ENCODE peak calls at places on chromosomes 4 and X, in eight cellular contexts. Z, R, E, V, T, S, F and P are unnamed samples.

GRCh38 chrX:134604701-134605271 is 53.5 kb downstream of the PLAC1 start:
- DNase-seq in R (no peak), E (peak; percentile 11), S (no peak), T (peak; percentile 43), V (no peak), Z (no peak), F (no peak), P (no peak)

GRCh38 chr4:140756292-140757219 is at the start of gene TBC1D9:
- DNase-seq in F (peak; percentile 61), Z (no peak), E (peak; percentile 21), S (no peak), V (peak; percentile 81), T (peak; percentile 86), R (peak; percentile 2), P (peak; percentile 56)

GRCh38 chr4:2413821-2414610 is 4.4 kb downstream of the ZFYVE28 start:
- DNase-seq in F (no peak), Z (no peak), V (no peak), S (no peak), E (no peak), R (no peak), T (no peak), P (no peak)

GRCh38 chr4:111283066-111283677 is 660.3 kb upstream of the PITX2 start:
- DNase-seq in S (peak; percentile 30), V (peak; percentile 77), F (no peak), R (peak; percentile 18), T (peak; percentile 65), E (peak; percentile 19), Z (no peak), P (no peak)

GRCh38 chrX:69038188-69038587 is 127.1 kb downstream of the PJA1 start:
- DNase-seq in R (no peak), S (no peak), T (no peak), V (no peak), Z (no peak), E (no peak), F (no peak), P (no peak)

GRCh38 chr4:125728568-125728967 is 413.8 kb downstream of the FAT4 start:
- DNase-seq in Z (no peak), F (no peak), S (no peak), V (no peak), R (no peak), T (no peak), E (no peak), P (no peak)

GRCh38 chr4:72084587-72085011 is 52.8 kb downstream of the NPFFR2 start:
- DNase-seq in V (no peak), S (no peak), Z (no peak), R (no peak), F (no peak), E (no peak), T (no peak), P (no peak)

GRCh38 chr4:41887821-41888699 is 47.2 kb upstream of the TMEM33 start:
- DNase-seq in E (no peak), R (no peak), T (peak; percentile 34), Z (no peak), F (no peak), S (no peak), V (peak; percentile 60), P (peak; percentile 21)

GRCh38 chrX:23035493-23035892 is 35.7 kb downstream of the DDX53 start:
- DNase-seq in F (no peak), S (no peak), E (no peak), T (no peak), V (peak; percentile 11), Z (no peak), R (no peak), P (no peak)

GRCh38 chr4:87278335-87278794 is 44.3 kb downstream of the HSD17B13 start:
- DNase-seq in S (no peak), E (no peak), R (no peak), V (no peak), F (no peak), T (no peak), Z (no peak), P (no peak)

GRCh38 chr4:136012250-136012649 is 1520.0 kb downstream of the PCDH18 start:
- DNase-seq in R (no peak), V (no peak), T (no peak), S (no peak), E (no peak), Z (no peak), F (no peak), P (no peak)

GRCh38 chr4:136355970-136356369 is 1176.3 kb downstream of the PCDH18 start:
- DNase-seq in E (no peak), V (no peak), Z (no peak), T (no peak), S (no peak), R (no peak), F (no peak), P (no peak)

GRCh38 chr4:46441116-46441859 is 51.4 kb upstream of the GABRA2 start:
- DNase-seq in E (no peak), R (no peak), T (no peak), V (no peak), S (no peak), Z (no peak), F (no peak), P (no peak)

GRCh38 chr4:54318904-54319303 is 89.8 kb downstream of the PDGFRA start:
- DNase-seq in R (no peak), F (no peak), E (no peak), T (peak; percentile 21), Z (no peak), V (peak; percentile 26), S (no peak), P (peak; percentile 27)

GRCh38 chrX:38375888-38376287 is 23.5 kb downstream of the OTC start:
- DNase-seq in F (no peak), S (no peak), E (no peak), V (peak; percentile 21), T (peak; percentile 0), R (no peak), Z (no peak), P (peak; percentile 31)

GRCh38 chr4:54882616-54883015 is 224.9 kb downstream of the KIT start:
- DNase-seq in T (no peak), S (no peak), F (no peak), Z (no peak), R (no peak), E (no peak), V (no peak), P (no peak)

GRCh38 chr4:42280327-42281095 is 116.8 kb upstream of the SHISA3 start:
- DNase-seq in Z (no peak), R (no peak), S (no peak), T (peak; percentile 35), F (no peak), V (peak; percentile 36), E (peak; percentile 3), P (no peak)

GRCh38 chr4:5785806-5786680 is 75.0 kb downstream of the EVC start:
- DNase-seq in Z (no peak), V (no peak), T (no peak), F (no peak), E (no peak), S (no peak), R (no peak), P (no peak)

GRCh38 chr4:119638359-119638758 is 9.8 kb upstream of the PDE5A start:
- DNase-seq in T (no peak), E (no peak), S (no peak), R (no peak), V (no peak), Z (no peak), F (no peak), P (no peak)

GRCh38 chrX:119669424-119670037 is 23.4 kb downstream of the SEPTIN6 start:
- DNase-seq in V (no peak), T (no peak), Z (no peak), R (no peak), S (no peak), F (no peak), E (no peak), P (peak; percentile 77)

GRCh38 chr4:175066923-175067627 is 148.9 kb downstream of the ADAM29 start:
- DNase-seq in R (no peak), F (no peak), E (peak; percentile 40), S (no peak), V (no peak), T (no peak), Z (no peak), P (no peak)

GRCh38 chrX:110086916-110087484 is 84.1 kb downstream of the TMEM164 start:
- DNase-seq in E (no peak), V (peak; percentile 52), S (no peak), F (no peak), T (peak; percentile 59), Z (peak; percentile 48), R (no peak), P (no peak)

GRCh38 chrX:125646195-125646594 is 326.5 kb downstream of the TEX13C start:
- DNase-seq in E (no peak), V (peak; percentile 32), F (no peak), S (no peak), R (no peak), T (no peak), Z (no peak), P (no peak)

GRCh38 chrX:56564921-56565861 is 1.8 kb downstream of the UBQLN2 start:
- DNase-seq in Z (no peak), R (peak; percentile 5), F (peak; percentile 27), V (peak; percentile 14), S (no peak), E (no peak), T (no peak), P (no peak)

GRCh38 chr4:82509029-82509428 is 52.8 kb downstream of the TMEM150C start:
- DNase-seq in R (no peak), V (no peak), Z (no peak), S (no peak), T (no peak), E (no peak), F (no peak), P (no peak)

GRCh38 chr4:100722866-100723459 is 205.1 kb upstream of the EMCN start:
- DNase-seq in F (no peak), E (no peak), Z (no peak), S (no peak), T (no peak), R (no peak), V (no peak), P (no peak)

GRCh38 chr4:102420563-102421221 is 75.4 kb upstream of the SLC39A8 start:
- DNase-seq in V (peak; percentile 70), E (no peak), F (no peak), T (no peak), Z (no peak), R (no peak), S (no peak), P (peak; percentile 6)

GRCh38 chr4:107247738-107248137 is 211.6 kb upstream of the DKK2 start:
- DNase-seq in R (no peak), V (no peak), Z (no peak), E (no peak), F (no peak), T (no peak), S (no peak), P (no peak)

GRCh38 chrX:37817176-37817575 is 30.2 kb downstream of the DYNLT3 start:
- DNase-seq in T (no peak), E (no peak), R (no peak), S (no peak), Z (no peak), F (no peak), V (no peak), P (no peak)

GRCh38 chrX:53088136-53088974 is 5.6 kb upstream of the KANTR start:
- DNase-seq in F (peak; percentile 84), E (peak; percentile 92), S (peak; percentile 68), V (peak; percentile 79), T (no peak), R (peak; percentile 82), Z (no peak), P (peak; percentile 86)

GRCh38 chrX:100615015-100615414 is 21.6 kb downstream of the TSPAN6 start:
- DNase-seq in E (no peak), F (no peak), V (peak; percentile 35), R (no peak), T (peak; percentile 22), Z (no peak), S (no peak), P (peak; percentile 24)

GRCh38 chrX:72309297-72310071 is 3.8 kb upstream of the CITED1 start:
- DNase-seq in V (peak; percentile 12), Z (no peak), S (no peak), T (no peak), F (no peak), R (no peak), E (no peak), P (no peak)

GRCh38 chr4:476501-476900 is 22.5 kb downstream of the ZNF721 start:
- DNase-seq in E (no peak), F (no peak), T (no peak), Z (peak; percentile 69), V (no peak), S (no peak), R (no peak), P (no peak)

GRCh38 chr4:146495277-146495676 is 26.5 kb downstream of the SLC10A7 start:
- DNase-seq in S (no peak), T (no peak), F (no peak), R (no peak), V (no peak), E (no peak), Z (no peak), P (no peak)